ENCODE peak calls at places on chromosome 6, in six cellular contexts. C is upper lobe of right lung, K is heart left ventricle, Q is suprapubic skin, J is stomach, P is coronary artery. V is an unnamed sample.

GRCh38 chr6:6655805-6656251 is 67.3 kb downstream of the LY86 start:
- DNase-seq in K (no peak), Q (no peak), J (no peak), P (no peak), C (no peak), V (no peak)

GRCh38 chr6:145865175-145865574 is 50.6 kb upstream of the FBXO30 start:
- DNase-seq in J (no peak), P (no peak), C (no peak), K (no peak), Q (no peak), V (no peak)

GRCh38 chr6:41103792-41104324 is 31.1 kb downstream of the NFYA start:
- DNase-seq in Q (no peak), K (no peak), P (no peak), J (no peak), C (no peak), V (no peak)

GRCh38 chr6:71127374-71127773 is 161.2 kb upstream of the OGFRL1 start:
- DNase-seq in J (no peak), K (no peak), C (no peak), Q (no peak), P (no peak), V (no peak)

GRCh38 chr6:129513471-129513870 is 196.5 kb downstream of the ARHGAP18 start:
- DNase-seq in J (no peak), K (no peak), P (no peak), C (no peak), Q (no peak), V (no peak)

GRCh38 chr6:137846772-137847313 is 20.2 kb upstream of the TNFAIP3 start:
- DNase-seq in P (no peak), J (no peak), K (peak; percentile 82), C (peak; percentile 79), Q (no peak), V (no peak)

GRCh38 chr6:96520851-96521115 is 823 bp upstream of the UFL1 start:
- DNase-seq in J (no peak), P (no peak), C (no peak), Q (no peak), K (no peak), V (no peak)

GRCh38 chr6:169782966-169783760 is 31.7 kb downstream of the ERMARD start:
- DNase-seq in Q (no peak), C (no peak), K (no peak), P (peak; percentile 59), J (no peak), V (no peak)

GRCh38 chr6:163404825-163405265 is 9.7 kb upstream of the QKI start:
- DNase-seq in C (peak; percentile 71), P (no peak), J (no peak), K (no peak), Q (peak; percentile 71), V (no peak)

GRCh38 chr6:36104836-36105235 is 25.5 kb upstream of the MAPK13 start:
- DNase-seq in P (no peak), K (no peak), C (no peak), Q (no peak), J (no peak), V (no peak)

GRCh38 chr6:2378891-2379652 is 133.7 kb upstream of the GMDS start:
- DNase-seq in Q (no peak), C (no peak), K (no peak), P (no peak), J (no peak), V (peak; percentile 67)

GRCh38 chr6:101077344-101077743 is 196.2 kb upstream of the ASCC3 start:
- DNase-seq in K (no peak), P (no peak), J (no peak), C (no peak), Q (no peak), V (no peak)

GRCh38 chr6:132483779-132484679 is 28.9 kb downstream of the STX7 start:
- DNase-seq in P (no peak), K (no peak), C (no peak), Q (no peak), J (no peak), V (peak; percentile 48)

GRCh38 chr6:15351631-15352030 is 105.8 kb downstream of the JARID2 start:
- DNase-seq in K (no peak), P (no peak), C (no peak), Q (no peak), J (no peak), V (peak; percentile 63)

GRCh38 chr6:57086843-57087242 is 3.1 kb upstream of the ZNF451 start:
- DNase-seq in J (no peak), K (no peak), Q (no peak), C (no peak), P (no peak), V (no peak)

GRCh38 chr6:151054304-151054703 is 185.5 kb upstream of the AKAP12 start:
- DNase-seq in C (no peak), K (no peak), Q (no peak), P (no peak), J (no peak), V (peak; percentile 97)

GRCh38 chr6:130520235-130520634 is 154.4 kb downstream of the TMEM200A start:
- DNase-seq in P (no peak), K (no peak), J (no peak), C (no peak), Q (no peak), V (no peak)

GRCh38 chr6:95232477-95232876 is 344.9 kb upstream of the MANEA start:
- DNase-seq in J (no peak), C (no peak), P (no peak), Q (no peak), K (no peak), V (no peak)

GRCh38 chr6:123655520-123656306 is 19.0 kb upstream of the TRDN start:
- DNase-seq in P (no peak), Q (no peak), J (no peak), K (no peak), C (no peak), V (no peak)

GRCh38 chr6:109580519-109580918 is 97.5 kb upstream of the ZBTB24 start:
- DNase-seq in J (no peak), K (no peak), C (no peak), P (no peak), Q (no peak), V (peak; percentile 66)

GRCh38 chr6:7590918-7591302 is 912 bp downstream of the SNRNP48 start:
- DNase-seq in K (no peak), J (no peak), C (no peak), P (no peak), Q (no peak), V (no peak)

GRCh38 chr6:75285156-75285639 is 606 bp upstream of the TMEM30A start:
- DNase-seq in Q (no peak), C (no peak), K (no peak), J (no peak), P (no peak), V (no peak)

GRCh38 chr6:75290136-75290535 is 5.5 kb upstream of the TMEM30A start:
- DNase-seq in J (no peak), Q (no peak), P (no peak), C (no peak), K (no peak), V (no peak)

GRCh38 chr6:75286955-75287354 is 2.4 kb upstream of the TMEM30A start:
- DNase-seq in J (no peak), P (no peak), C (no peak), K (no peak), Q (no peak), V (no peak)

GRCh38 chr6:75288023-75288422 is 3.4 kb upstream of the TMEM30A start:
- DNase-seq in P (no peak), C (no peak), Q (no peak), K (no peak), J (no peak), V (no peak)

DNA sequence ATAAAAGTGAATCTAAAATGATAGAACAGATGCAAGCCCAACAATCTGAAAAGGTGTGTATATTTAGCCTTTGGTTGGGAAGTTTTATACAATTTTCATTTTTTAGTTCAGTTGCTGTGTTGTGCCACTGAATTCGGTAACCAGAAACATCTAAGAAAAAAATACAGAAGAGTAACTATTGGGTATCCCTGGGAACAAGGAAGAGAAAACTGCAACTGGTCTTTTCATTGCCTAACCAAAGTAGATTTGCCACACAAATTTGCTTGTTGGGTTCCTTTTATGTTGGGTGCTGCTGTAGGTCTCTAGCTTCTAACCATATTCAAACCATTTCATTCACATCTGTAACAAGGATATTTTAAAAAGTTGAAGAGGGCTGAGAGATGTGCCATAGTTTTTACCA is 2.8 kb upstream of the TMEM30A start:
- DNase-seq in K (no peak), P (no peak), Q (no peak), C (no peak), J (no peak), V (no peak)
- H3K27ac ChIP-seq in K (no peak overlapping the region), P (no peak overlapping the region), Q (no peak overlapping the region), C (no peak overlapping the region), J (no peak overlapping the region), V (no peak overlapping the region)

GRCh38 chr6:29720863-29721262 is 2.4 kb upstream of the HLA-F start:
- DNase-seq in Q (no peak), K (no peak), J (no peak), C (no peak), P (no peak), V (no peak)
- TF ChIP-seq CTCF in Q (no peak), K (no peak), J (no peak), C (peak; percentile 9), P (no peak), V (no peak)

DNA sequence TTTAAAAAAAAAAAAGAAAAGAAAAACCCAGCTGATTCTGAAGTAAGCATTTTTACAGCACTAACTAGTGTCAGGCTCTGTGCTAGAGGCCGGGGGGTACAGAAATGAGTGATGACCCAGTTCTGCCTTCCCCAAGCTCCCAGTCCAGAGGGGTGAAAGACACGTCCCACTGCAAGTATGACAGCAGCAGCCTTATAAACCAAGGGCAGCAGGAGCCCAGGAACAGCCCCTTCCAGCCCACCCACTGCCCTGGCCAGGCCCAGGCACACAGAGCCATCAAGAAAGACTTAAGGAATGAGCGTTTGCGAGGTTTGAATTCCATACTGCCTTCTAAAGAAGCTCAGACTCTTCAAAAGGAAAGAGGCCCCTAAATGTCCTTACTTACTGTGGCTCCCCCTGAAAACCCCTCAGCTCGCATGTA is 10.1 kb downstream of the TRERF1 start:
- DNase-seq in J (no peak), P (no peak), Q (peak; percentile 27), C (no peak), K (no peak), V (no peak)
- H3K27ac ChIP-seq in J (peak overlapping the region; percentile 69), P (peak overlapping the region; percentile 75), Q (peak overlapping the region; percentile 53), C (peak overlapping the region; percentile 25), K (peak overlapping the region; percentile 56), V (no peak overlapping the region)

GRCh38 chr6:47079638-47080037 is 37.5 kb upstream of the ADGRF1 start:
- DNase-seq in K (no peak), C (no peak), Q (no peak), P (no peak), J (no peak), V (no peak)
- TF ChIP-seq CTCF in K (no peak), C (no peak), Q (no peak), P (no peak), J (no peak), V (peak; percentile 36)

DNA sequence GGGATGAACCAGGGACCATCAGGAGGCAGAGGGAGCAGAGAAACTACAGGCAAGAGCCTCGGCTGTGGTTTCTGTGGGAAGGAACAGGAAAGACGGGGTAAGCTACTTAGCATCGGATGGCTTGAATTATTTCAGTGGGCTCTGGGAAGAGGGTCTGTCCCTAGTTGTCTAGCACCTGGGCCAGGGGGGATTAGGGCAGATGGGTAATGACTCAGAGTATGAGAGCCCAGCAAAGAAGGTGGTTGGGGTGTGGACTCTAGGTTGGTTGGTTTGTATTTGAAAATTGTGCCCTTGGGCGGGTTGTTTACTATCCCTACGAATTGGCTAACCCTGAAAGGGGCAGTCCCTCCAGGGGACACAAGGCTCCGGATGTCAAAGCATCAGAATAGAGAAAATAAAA is 148.5 kb upstream of the TAB2 start:
- DNase-seq in C (no peak), Q (no peak), J (no peak), P (no peak), K (no peak), V (no peak)
- H3K27ac ChIP-seq in C (no peak overlapping the region), Q (no peak overlapping the region), J (no peak overlapping the region), P (peak overlapping the region; percentile 54), K (no peak overlapping the region), V (no peak overlapping the region)

V was measured in brain microvascular endothelial cell.